ENCODE peak calls at places on chromosomes 13 and 19, in eight cellular contexts. One of them, this sample, is unnamed.

GRCh38 chr13:109836629-109837607 is 50.5 kb upstream of the IRS2 start:
- DNase-seq in KG1: no peak
- DNase-seq in heart left ventricle: no peak
- DNase-seq in NCI-H524: no peak
- DNase-seq in colonic mucosa: peak; percentile 69
- DNase-seq in cardiac septum: no peak
- DNase-seq in nucleus accumbens: no peak
- DNase-seq in T-cell: no peak
- DNase-seq in this sample: no peak

GRCh38 chr19:55477905-55478304 is 1.5 kb downstream of the ZNF628 start:
- DNase-seq in KG1: no peak
- DNase-seq in heart left ventricle: no peak
- DNase-seq in NCI-H524: no peak
- DNase-seq in colonic mucosa: no peak
- DNase-seq in cardiac septum: no peak
- DNase-seq in nucleus accumbens: no peak
- DNase-seq in T-cell: no peak
- DNase-seq in this sample: no peak

GRCh38 chr19:50693064-50693975 is 26.3 kb downstream of the SHANK1 start:
- DNase-seq in KG1: no peak
- DNase-seq in heart left ventricle: no peak
- DNase-seq in NCI-H524: no peak
- DNase-seq in colonic mucosa: no peak
- DNase-seq in cardiac septum: no peak
- DNase-seq in nucleus accumbens: no peak
- DNase-seq in T-cell: no peak
- DNase-seq in this sample: peak; percentile 11

GRCh38 chr13:110158201-110158600 is 148.8 kb downstream of the COL4A1 start:
- DNase-seq in KG1: no peak
- DNase-seq in heart left ventricle: no peak
- DNase-seq in NCI-H524: no peak
- DNase-seq in colonic mucosa: no peak
- DNase-seq in cardiac septum: no peak
- DNase-seq in nucleus accumbens: no peak
- DNase-seq in T-cell: no peak
- DNase-seq in this sample: no peak

GRCh38 chr19:41708481-41708880 is at the start of gene CEACAM5:
- DNase-seq in KG1: no peak
- DNase-seq in heart left ventricle: no peak
- DNase-seq in NCI-H524: no peak
- DNase-seq in colonic mucosa: peak; percentile 95
- DNase-seq in cardiac septum: no peak
- DNase-seq in nucleus accumbens: no peak
- DNase-seq in T-cell: no peak
- DNase-seq in this sample: no peak

GRCh38 chr13:24540236-24541126 is 27.9 kb upstream of the PARP4 start:
- DNase-seq in KG1: no peak
- DNase-seq in heart left ventricle: no peak
- DNase-seq in NCI-H524: no peak
- DNase-seq in colonic mucosa: peak; percentile 22
- DNase-seq in cardiac septum: no peak
- DNase-seq in nucleus accumbens: no peak
- DNase-seq in T-cell: no peak
- DNase-seq in this sample: peak; percentile 46

GRCh38 chr13:106049171-106049570 is 486.3 kb downstream of the EFNB2 start:
- DNase-seq in KG1: no peak
- DNase-seq in heart left ventricle: no peak
- DNase-seq in NCI-H524: no peak
- DNase-seq in colonic mucosa: no peak
- DNase-seq in cardiac septum: no peak
- DNase-seq in nucleus accumbens: no peak
- DNase-seq in T-cell: no peak
- DNase-seq in this sample: no peak

GRCh38 chr13:37753776-37754175 is 115.8 kb downstream of the TRPC4 start:
- DNase-seq in KG1: no peak
- DNase-seq in heart left ventricle: no peak
- DNase-seq in NCI-H524: no peak
- DNase-seq in colonic mucosa: no peak
- DNase-seq in cardiac septum: no peak
- DNase-seq in nucleus accumbens: no peak
- DNase-seq in T-cell: no peak
- DNase-seq in this sample: no peak

GRCh38 chr19:9885077-9885552 is 50.0 kb downstream of the PIN1 start:
- DNase-seq in KG1: no peak
- DNase-seq in heart left ventricle: peak; percentile 55
- DNase-seq in NCI-H524: no peak
- DNase-seq in colonic mucosa: no peak
- DNase-seq in cardiac septum: no peak
- DNase-seq in nucleus accumbens: peak; percentile 32
- DNase-seq in T-cell: no peak
- DNase-seq in this sample: no peak

GRCh38 chr19:1122972-1123363 is 19.2 kb downstream of the GPX4 start:
- DNase-seq in KG1: no peak
- DNase-seq in heart left ventricle: no peak
- DNase-seq in NCI-H524: no peak
- DNase-seq in colonic mucosa: peak; percentile 82
- DNase-seq in cardiac septum: peak; percentile 89
- DNase-seq in nucleus accumbens: no peak
- DNase-seq in T-cell: no peak
- DNase-seq in this sample: peak; percentile 70

GRCh38 chr19:47243776-47244547 is 12.4 kb upstream of the CCDC9 start:
- DNase-seq in KG1: peak; percentile 90
- DNase-seq in heart left ventricle: peak; percentile 95
- DNase-seq in NCI-H524: peak; percentile 83
- DNase-seq in colonic mucosa: peak; percentile 90
- DNase-seq in cardiac septum: peak; percentile 98
- DNase-seq in nucleus accumbens: peak; percentile 47
- DNase-seq in T-cell: peak; percentile 69
- DNase-seq in this sample: peak; percentile 94

GRCh38 chr19:51811344-51811743 is 16.4 kb downstream of the FPR3 start:
- DNase-seq in KG1: no peak
- DNase-seq in heart left ventricle: peak; percentile 60
- DNase-seq in NCI-H524: no peak
- DNase-seq in colonic mucosa: no peak
- DNase-seq in cardiac septum: no peak
- DNase-seq in nucleus accumbens: no peak
- DNase-seq in T-cell: no peak
- DNase-seq in this sample: no peak

GRCh38 chr13:87498681-87499080 is 172.5 kb upstream of the SLITRK5 start:
- DNase-seq in KG1: no peak
- DNase-seq in heart left ventricle: no peak
- DNase-seq in NCI-H524: no peak
- DNase-seq in colonic mucosa: no peak
- DNase-seq in cardiac septum: no peak
- DNase-seq in nucleus accumbens: no peak
- DNase-seq in T-cell: no peak
- DNase-seq in this sample: no peak

GRCh38 chr19:2055871-2056809 is 5.1 kb upstream of the MKNK2 start:
- DNase-seq in KG1: no peak
- DNase-seq in heart left ventricle: peak; percentile 79
- DNase-seq in NCI-H524: no peak
- DNase-seq in colonic mucosa: peak; percentile 73
- DNase-seq in cardiac septum: peak; percentile 90
- DNase-seq in nucleus accumbens: no peak
- DNase-seq in T-cell: no peak
- DNase-seq in this sample: no peak

GRCh38 chr13:29607465-29607864 is 12.0 kb upstream of the SLC7A1 start:
- DNase-seq in KG1: no peak
- DNase-seq in heart left ventricle: no peak
- DNase-seq in NCI-H524: no peak
- DNase-seq in colonic mucosa: no peak
- DNase-seq in cardiac septum: no peak
- DNase-seq in nucleus accumbens: no peak
- DNase-seq in T-cell: no peak
- DNase-seq in this sample: no peak

GRCh38 chr13:106260352-106260751 is 275.1 kb downstream of the EFNB2 start:
- DNase-seq in KG1: no peak
- DNase-seq in heart left ventricle: no peak
- DNase-seq in NCI-H524: no peak
- DNase-seq in colonic mucosa: no peak
- DNase-seq in cardiac septum: no peak
- DNase-seq in nucleus accumbens: no peak
- DNase-seq in T-cell: no peak
- DNase-seq in this sample: no peak

GRCh38 chr13:66313408-66313807 is 916.7 kb downstream of the PCDH9 start:
- DNase-seq in KG1: no peak
- DNase-seq in heart left ventricle: no peak
- DNase-seq in NCI-H524: no peak
- DNase-seq in colonic mucosa: no peak
- DNase-seq in cardiac septum: no peak
- DNase-seq in nucleus accumbens: no peak
- DNase-seq in T-cell: no peak
- DNase-seq in this sample: no peak

GRCh38 chr13:64154514-64154913 is 2738.9 kb upstream of the PCDH20 start:
- DNase-seq in KG1: no peak
- DNase-seq in heart left ventricle: no peak
- DNase-seq in NCI-H524: peak; percentile 3
- DNase-seq in colonic mucosa: no peak
- DNase-seq in cardiac septum: no peak
- DNase-seq in nucleus accumbens: no peak
- DNase-seq in T-cell: no peak
- DNase-seq in this sample: peak; percentile 14

GRCh38 chr13:44866512-44866911 is 122.8 kb downstream of the NUFIP1 start:
- DNase-seq in KG1: no peak
- DNase-seq in heart left ventricle: no peak
- DNase-seq in NCI-H524: no peak
- DNase-seq in colonic mucosa: no peak
- DNase-seq in cardiac septum: no peak
- DNase-seq in nucleus accumbens: no peak
- DNase-seq in T-cell: no peak
- DNase-seq in this sample: no peak

GRCh38 chr19:40716031-40716654 is 543 bp downstream of the COQ8B start:
- DNase-seq in KG1: no peak
- DNase-seq in heart left ventricle: no peak
- DNase-seq in NCI-H524: no peak
- DNase-seq in colonic mucosa: no peak
- DNase-seq in cardiac septum: no peak
- DNase-seq in nucleus accumbens: no peak
- DNase-seq in T-cell: no peak
- DNase-seq in this sample: peak; percentile 60

GRCh38 chr19:1027953-1028902 is 1.8 kb downstream of the CNN2 start:
- DNase-seq in KG1: peak; percentile 10
- DNase-seq in heart left ventricle: peak; percentile 76
- DNase-seq in NCI-H524: no peak
- DNase-seq in colonic mucosa: peak; percentile 80
- DNase-seq in cardiac septum: peak; percentile 93
- DNase-seq in nucleus accumbens: no peak
- DNase-seq in T-cell: peak; percentile 44
- DNase-seq in this sample: peak; percentile 60

GRCh38 chr13:73368608-73369007 is 309.8 kb downstream of the KLF5 start:
- DNase-seq in KG1: no peak
- DNase-seq in heart left ventricle: no peak
- DNase-seq in NCI-H524: no peak
- DNase-seq in colonic mucosa: no peak
- DNase-seq in cardiac septum: no peak
- DNase-seq in nucleus accumbens: no peak
- DNase-seq in T-cell: no peak
- DNase-seq in this sample: no peak

GRCh38 chr19:10074153-10074552 is 12.0 kb upstream of the SHFL start:
- DNase-seq in KG1: no peak
- DNase-seq in heart left ventricle: no peak
- DNase-seq in NCI-H524: peak; percentile 10
- DNase-seq in colonic mucosa: peak; percentile 28
- DNase-seq in cardiac septum: no peak
- DNase-seq in nucleus accumbens: no peak
- DNase-seq in T-cell: peak; percentile 11
- DNase-seq in this sample: peak; percentile 46

GRCh38 chr19:40217027-40217810 is 965 bp downstream of the TTC9B start:
- DNase-seq in KG1: no peak
- DNase-seq in heart left ventricle: no peak
- DNase-seq in NCI-H524: no peak
- DNase-seq in colonic mucosa: peak; percentile 74
- DNase-seq in cardiac septum: no peak
- DNase-seq in nucleus accumbens: no peak
- DNase-seq in T-cell: no peak
- DNase-seq in this sample: peak; percentile 77

GRCh38 chr13:63882052-63882451 is 2466.4 kb upstream of the PCDH20 start:
- DNase-seq in KG1: no peak
- DNase-seq in heart left ventricle: no peak
- DNase-seq in NCI-H524: no peak
- DNase-seq in colonic mucosa: no peak
- DNase-seq in cardiac septum: no peak
- DNase-seq in nucleus accumbens: no peak
- DNase-seq in T-cell: no peak
- DNase-seq in this sample: no peak

GRCh38 chr19:13778847-13779246 is 4.6 kb downstream of the C19orf53 start:
- DNase-seq in KG1: no peak
- DNase-seq in heart left ventricle: no peak
- DNase-seq in NCI-H524: no peak
- DNase-seq in colonic mucosa: no peak
- DNase-seq in cardiac septum: no peak
- DNase-seq in nucleus accumbens: no peak
- DNase-seq in T-cell: no peak
- DNase-seq in this sample: no peak